ENCODE peak calls at places on chromosomes 11 and 22, in ten cellular contexts. T, M, Y, W, C, Q, S, L, I and B are unnamed samples.

GRCh38 chr11:134248910-134249480 is 4.2 kb downstream of the THYN1 start:
- DNase-seq in T (no peak), M (no peak), Y (no peak), W (no peak), C (no peak), Q (no peak), S (no peak), L (no peak), I (no peak), B (no peak)

GRCh38 chr22:50226224-50227165 is 18.3 kb downstream of the TUBGCP6 start:
- DNase-seq in T (no peak), M (no peak), Y (no peak), W (no peak), C (no peak), Q (no peak), S (no peak), L (no peak), I (no peak), B (no peak)

GRCh38 chr11:44005076-44005800 is 42.5 kb upstream of the ACCSL start:
- DNase-seq in T (no peak), M (no peak), Y (no peak), W (no peak), C (no peak), Q (no peak), S (no peak), L (no peak), I (no peak), B (no peak)

GRCh38 chr11:77530879-77531278 is 57.0 kb upstream of the PAK1 start:
- DNase-seq in T (no peak), M (no peak), Y (no peak), W (no peak), C (no peak), Q (no peak), S (no peak), L (no peak), I (no peak), B (no peak)

GRCh38 chr11:783581-784015 is 6.3 kb downstream of the CEND1 start:
- DNase-seq in T (no peak), M (peak; percentile 91), Y (no peak), W (peak; percentile 96), C (no peak), Q (peak; percentile 91), S (peak; percentile 72), L (no peak), I (peak; percentile 85), B (no peak)

GRCh38 chr11:64609436-64610047 is 18.5 kb downstream of the SLC22A12 start:
- DNase-seq in T (no peak), M (no peak), Y (no peak), W (no peak), C (no peak), Q (no peak), S (no peak), L (no peak), I (no peak), B (no peak)

GRCh38 chr11:78717031-78717430 is 142.4 kb upstream of the NARS2 start:
- DNase-seq in T (no peak), M (no peak), Y (no peak), W (no peak), C (no peak), Q (no peak), S (no peak), L (no peak), I (no peak), B (no peak)

GRCh38 chr11:48034926-48035876 is 54.8 kb downstream of the PTPRJ start:
- DNase-seq in T (no peak), M (peak; percentile 59), Y (peak; percentile 58), W (no peak), C (no peak), Q (no peak), S (no peak), L (peak; percentile 14), I (no peak), B (no peak)

GRCh38 chr11:116665523-116665922 is 107.3 kb downstream of the BUD13 start:
- DNase-seq in T (no peak), M (no peak), Y (no peak), W (no peak), C (no peak), Q (no peak), S (no peak), L (no peak), I (no peak), B (no peak)

GRCh38 chr11:108558222-108558621 is 35.3 kb downstream of the EXPH5 start:
- DNase-seq in T (no peak), M (no peak), Y (no peak), W (peak; percentile 22), C (no peak), Q (no peak), S (no peak), L (no peak), I (no peak), B (no peak)

GRCh38 chr11:72971211-72971610 is 157.0 kb downstream of the ATG16L2 start:
- DNase-seq in T (no peak), M (no peak), Y (no peak), W (no peak), C (no peak), Q (no peak), S (no peak), L (no peak), I (no peak), B (no peak)